ENCODE peak calls at places on chromosomes 5 and 9, in ten cellular contexts. D is T-helper 2 cell; Z is ACHN; J is AG08396; B is HCT116; N is AG04449; F is activated CD8-positive, alpha-beta memory T cell treated with anti-CD3 and anti-CD28 coated beads for 4 hours; E is effector memory CD8-positive, alpha-beta T cell; Y is ELR; G is fibroblast of pulmonary artery. T is an unnamed sample.

GRCh38 chr5:116135344-116135743 is 50.5 kb downstream of the COMMD10 start:
- DNase-seq in Y (no peak), F (peak), E (peak), D (peak), B (no peak), Z (no peak), N (no peak), G (no peak), J (no peak), T (no peak)

GRCh38 chr9:20197976-20198685 is 409.3 kb upstream of the SLC24A2 start:
- DNase-seq in G (no peak), B (no peak), Y (no peak), D (no peak), E (no peak), N (no peak), F (no peak), Z (no peak), J (no peak), T (no peak)

GRCh38 chr5:1374680-1375055 is 29.8 kb upstream of the CLPTM1L start:
- DNase-seq in E (no peak), Z (peak), B (no peak), G (no peak), F (no peak), D (no peak), J (no peak), Y (no peak), N (no peak), T (no peak)

GRCh38 chr9:34686231-34686630 is 4.8 kb downstream of the CCL19 start:
- DNase-seq in N (no peak), D (no peak), Y (no peak), E (no peak), Z (no peak), J (no peak), F (no peak), B (no peak), G (no peak), T (no peak)

GRCh38 chr5:31819926-31820516 is 181.1 kb downstream of the PDZD2 start:
- DNase-seq in F (no peak), N (no peak), G (no peak), Z (no peak), E (no peak), J (no peak), Y (no peak), D (no peak), B (no peak), T (no peak)

GRCh38 chr5:140362311-140362710 is 2.3 kb downstream of the SLC4A9 start:
- DNase-seq in N (no peak), Z (no peak), D (no peak), F (no peak), Y (no peak), B (no peak), E (no peak), G (no peak), J (no peak), T (no peak)

GRCh38 chr9:9679433-9679832 is 933.4 kb downstream of the PTPRD start:
- DNase-seq in F (no peak), B (no peak), E (no peak), G (no peak), Y (no peak), J (no peak), N (no peak), Z (no peak), D (no peak), T (no peak)

GRCh38 chr9:133873006-133873780 is 118.9 kb downstream of the VAV2 start:
- DNase-seq in N (no peak), B (no peak), D (no peak), Z (no peak), G (no peak), E (no peak), F (no peak), Y (peak), J (no peak), T (no peak)

GRCh38 chr5:110768138-110768845 is 29.5 kb downstream of the SLC25A46 start:
- DNase-seq in N (no peak), Z (no peak), D (no peak), J (no peak), B (no peak), G (peak), F (no peak), Y (no peak), E (no peak), T (no peak)

GRCh38 chr5:168270446-168270845 is 21.0 kb upstream of the WWC1 start:
- DNase-seq in J (no peak), F (no peak), N (no peak), E (no peak), Y (no peak), Z (no peak), B (no peak), D (no peak), G (peak), T (peak)

GRCh38 chr9:101628173-101628572 is 33.4 kb upstream of the PPP3R2 start:
- DNase-seq in B (no peak), G (peak), D (no peak), F (no peak), Z (peak), Y (peak), J (no peak), N (no peak), E (no peak), T (no peak)

GRCh38 chr5:157778121-157778805 is 34.8 kb downstream of the LSM11 start:
- DNase-seq in F (no peak), J (no peak), B (peak), Y (peak), E (no peak), N (no peak), Z (no peak), G (peak), D (no peak), T (peak)

GRCh38 chr9:35538361-35539234 is 48.7 kb downstream of the RUSC2 start:
- DNase-seq in F (no peak), D (no peak), Z (no peak), G (peak), Y (peak), E (no peak), J (peak), N (no peak), B (no peak), T (no peak)

GRCh38 chr5:173451031-173451430 is 122.8 kb upstream of the STC2 start:
- DNase-seq in F (no peak), Y (peak), G (peak), J (no peak), D (peak), B (peak), Z (peak), E (no peak), N (no peak), T (no peak)

GRCh38 chr5:167766957-167767356 is 524.5 kb upstream of the WWC1 start:
- DNase-seq in F (no peak), Y (no peak), D (no peak), E (no peak), G (no peak), N (no peak), Z (no peak), J (no peak), B (no peak), T (no peak)

GRCh38 chr5:38800515-38800914 is 45.3 kb upstream of the OSMR start:
- DNase-seq in E (no peak), J (no peak), D (no peak), G (no peak), F (no peak), Z (no peak), B (no peak), Y (no peak), N (no peak), T (no peak)

GRCh38 chr9:14336244-14336643 is 22.3 kb upstream of the NFIB start:
- DNase-seq in E (no peak), N (no peak), D (no peak), F (no peak), J (no peak), Y (no peak), Z (no peak), G (no peak), B (no peak), T (no peak)

GRCh38 chr5:78204241-78204640 is 90.3 kb downstream of the AP3B1 start:
- DNase-seq in D (no peak), B (no peak), Y (no peak), J (no peak), G (peak), Z (no peak), F (no peak), E (no peak), N (no peak), T (no peak)

GRCh38 chr5:87829214-87829551 is 416.5 kb upstream of the CCNH start:
- DNase-seq in F (no peak), G (peak), Y (peak), E (no peak), B (peak), Z (peak), D (no peak), J (no peak), N (no peak), T (peak)

GRCh38 chr5:135843571-135844337 is 9.3 kb downstream of the SLC25A48 start:
- DNase-seq in Z (no peak), N (no peak), B (peak), E (no peak), Y (no peak), G (no peak), F (no peak), D (no peak), J (no peak), T (no peak)

GRCh38 chr9:77946969-77947368 is 84.6 kb downstream of the GNAQ start:
- DNase-seq in J (no peak), B (no peak), Z (no peak), G (no peak), F (no peak), D (no peak), Y (no peak), E (no peak), N (no peak), T (no peak)

GRCh38 chr9:28699632-28700031 is 1126.4 kb upstream of the C9orf72 start:
- DNase-seq in D (no peak), B (no peak), E (no peak), Z (no peak), G (no peak), Y (no peak), J (no peak), N (no peak), F (no peak), T (no peak)

GRCh38 chr9:87109851-87110250 is 162.5 kb upstream of the GAS1 start:
- DNase-seq in Y (no peak), J (no peak), E (no peak), D (no peak), Z (no peak), N (peak), F (no peak), G (peak), B (no peak), T (peak)

GRCh38 chr5:168908207-168908606 is 329.0 kb upstream of the PANK3 start:
- DNase-seq in G (peak), F (no peak), B (no peak), E (no peak), N (peak), J (no peak), Y (peak), D (no peak), Z (peak), T (peak)

GRCh38 chr9:126375386-126375785 is 48.8 kb downstream of the MVB12B start:
- DNase-seq in E (no peak), G (peak), N (peak), Z (no peak), Y (peak), F (no peak), B (no peak), J (no peak), D (no peak), T (no peak)

GRCh38 chr9:1458503-1458902 is 408.3 kb downstream of the DMRT2 start:
- DNase-seq in B (peak), J (no peak), N (peak), Z (peak), Y (peak), F (no peak), E (no peak), G (peak), D (no peak), T (peak)

GRCh38 chr5:83253731-83254130 is 176.4 kb downstream of the XRCC4 start:
- DNase-seq in E (no peak), G (no peak), Y (no peak), J (no peak), D (no peak), Z (no peak), B (no peak), N (no peak), F (no peak), T (no peak)

GRCh38 chr9:36207546-36208012 is 16.9 kb downstream of the CLTA start:
- DNase-seq in E (no peak), J (no peak), G (peak), N (no peak), F (no peak), Z (no peak), Y (peak), B (no peak), D (peak), T (no peak)

GRCh38 chr9:33649463-33649862 is 125.4 kb downstream of the ANKRD18B start:
- DNase-seq in F (no peak), B (no peak), N (no peak), Y (no peak), J (no peak), E (peak), Z (no peak), D (peak), G (no peak), T (no peak)

GRCh38 chr9:17063535-17064135 is 71.2 kb upstream of the CNTLN start:
- DNase-seq in J (peak), Z (peak), B (peak), F (no peak), N (no peak), D (peak), E (no peak), G (peak), Y (peak), T (peak)

GRCh38 chr9:129287595-129288305 is 109.7 kb upstream of the IER5L start:
- DNase-seq in F (no peak), N (no peak), D (no peak), G (no peak), Z (no peak), Y (no peak), B (no peak), J (no peak), E (no peak), T (no peak)

GRCh38 chr5:179301796-179302195 is 43.5 kb downstream of the ADAMTS2 start:
- DNase-seq in N (no peak), G (no peak), F (no peak), E (no peak), Z (no peak), D (no peak), J (no peak), Y (no peak), B (no peak), T (no peak)

GRCh38 chr9:123348317-123348992 is 7.5 kb upstream of the CRB2 start:
- DNase-seq in G (no peak), E (no peak), D (no peak), N (no peak), F (no peak), Z (no peak), B (no peak), J (peak), Y (no peak), T (no peak)

GRCh38 chr5:79521156-79521555 is 7.2 kb upstream of the HOMER1 start:
- DNase-seq in B (no peak), N (no peak), J (no peak), Z (no peak), E (no peak), D (no peak), F (no peak), G (no peak), Y (no peak), T (no peak)

GRCh38 chr5:76766746-76767145 is 50.8 kb downstream of the F2R start:
- DNase-seq in F (no peak), E (no peak), G (peak), N (no peak), J (no peak), Y (peak), B (peak), Z (no peak), D (no peak), T (peak)

GRCh38 chr5:143041972-143042770 is 272.0 kb downstream of the ARHGAP26 start:
- DNase-seq in N (no peak), D (no peak), J (no peak), B (no peak), G (peak), F (no peak), Z (no peak), E (no peak), Y (no peak), T (no peak)

GRCh38 chr5:143002459-143003327 is 232.5 kb downstream of the ARHGAP26 start:
- DNase-seq in Z (peak), Y (peak), G (peak), D (peak), N (peak), B (no peak), E (peak), F (peak), J (peak), T (peak)

T was measured in non-pigmented ciliary epithelial cell.